ENCODE peak calls at places on chromosomes 5 and 9, in seven cellular contexts. D, U, B, Z, A, Y and X are unnamed samples.

GRCh38 chr9:101325053-101325452 is 59.8 kb downstream of the BAAT start:
- DNase-seq in D (no peak), A (no peak), U (no peak), B (no peak), Z (no peak), Y (no peak), X (no peak)

GRCh38 chr5:94968507-94969095 is 316.3 kb downstream of the MCTP1 start:
- DNase-seq in B (no peak), Z (no peak), A (no peak), D (no peak), U (peak; percentile 30), Y (no peak), X (no peak)

GRCh38 chr9:12702160-12702758 is 9.1 kb downstream of the TYRP1 start:
- DNase-seq in B (peak; percentile 19), A (no peak), Z (no peak), U (peak; percentile 37), D (peak; percentile 22), Y (no peak), X (no peak)

GRCh38 chr5:99651296-99651695 is 722.5 kb upstream of the CHD1 start:
- DNase-seq in Y (no peak), B (no peak), D (no peak), A (no peak), Z (no peak), U (no peak), X (no peak)

GRCh38 chr5:83048277-83048676 is 28.9 kb downstream of the TMEM167A start:
- DNase-seq in Y (no peak), A (no peak), Z (no peak), B (no peak), D (no peak), U (no peak), X (no peak)

GRCh38 chr9:33719581-33720374 is 75.6 kb upstream of the PRSS3 start:
- DNase-seq in D (no peak), U (peak; percentile 21), Z (no peak), Y (no peak), B (no peak), A (no peak), X (no peak)

GRCh38 chr5:71013575-71013974 is 11.6 kb downstream of the NAIP start:
- DNase-seq in B (no peak), Y (no peak), A (no peak), Z (no peak), U (no peak), D (no peak), X (no peak)

GRCh38 chr5:141003791-141004601 is 37.7 kb downstream of the PCDHAC2 start:
- DNase-seq in A (no peak), U (no peak), Y (no peak), B (no peak), Z (no peak), D (no peak), X (no peak)

GRCh38 chr9:130417602-130418001 is 27.2 kb upstream of the ASS1 start:
- DNase-seq in A (no peak), U (no peak), D (no peak), Y (no peak), B (no peak), Z (no peak), X (no peak)

GRCh38 chr5:146706321-146706972 is 172.1 kb downstream of the PPP2R2B start:
- DNase-seq in Y (no peak), D (no peak), B (no peak), Z (no peak), A (no peak), U (no peak), X (no peak)

GRCh38 chr5:141363952-141364660 is at the start of gene PCDHGA5:
- DNase-seq in B (no peak), D (peak; percentile 24), Y (no peak), A (no peak), U (no peak), Z (no peak), X (no peak)

GRCh38 chr5:137398175-137398574 is 101.0 kb downstream of the SPOCK1 start:
- DNase-seq in B (no peak), Z (no peak), Y (no peak), D (no peak), A (no peak), U (no peak), X (no peak)

GRCh38 chr9:116877072-116877471 is 190.0 kb downstream of the TRIM32 start:
- DNase-seq in A (no peak), Y (no peak), Z (no peak), B (no peak), U (no peak), D (no peak), X (no peak)

GRCh38 chr5:168270446-168270845 is 21.0 kb upstream of the WWC1 start:
- DNase-seq in A (no peak), U (no peak), B (no peak), Z (no peak), Y (no peak), D (no peak), X (no peak)

GRCh38 chr5:6649186-6649585 is 15.9 kb downstream of the SRD5A1 start:
- DNase-seq in Y (no peak), U (no peak), A (no peak), Z (no peak), B (no peak), D (no peak), X (no peak)

GRCh38 chr9:71036501-71036900 is 84.9 kb downstream of the TRPM3 start:
- DNase-seq in B (no peak), Y (no peak), D (no peak), A (no peak), U (no peak), Z (no peak), X (no peak)

GRCh38 chr9:120513825-120514598 is 66.0 kb downstream of the CDK5RAP2 start:
- DNase-seq in D (no peak), Z (no peak), U (no peak), B (no peak), A (no peak), Y (no peak), X (no peak)

GRCh38 chr9:77488439-77489126 is 159.5 kb downstream of the GNA14 start:
- DNase-seq in B (no peak), Y (no peak), U (no peak), D (no peak), Z (no peak), A (no peak), X (no peak)

GRCh38 chr5:156326718-156327259 is at the start of gene SGCD:
- DNase-seq in A (peak; percentile 62), D (peak; percentile 82), Y (peak; percentile 38), Z (peak; percentile 79), B (peak; percentile 53), U (peak; percentile 13), X (no peak)

GRCh38 chr5:33241826-33242225 is 198.9 kb upstream of the TARS1 start:
- DNase-seq in U (no peak), Z (no peak), Y (no peak), B (no peak), D (no peak), A (no peak), X (no peak)

GRCh38 chr5:174044451-174044850 is 1.1 kb upstream of the NSG2 start:
- DNase-seq in Y (no peak), U (no peak), A (no peak), B (no peak), D (no peak), Z (no peak), X (no peak)

GRCh38 chr5:132250547-132250946 is 6.9 kb upstream of the PDLIM4 start:
- DNase-seq in Y (no peak), D (no peak), U (no peak), A (no peak), Z (no peak), B (no peak), X (no peak)

GRCh38 chr5:172420215-172420934 is 34.0 kb downstream of the SH3PXD2B start:
- DNase-seq in B (peak; percentile 93), Y (peak; percentile 80), Z (peak; percentile 88), U (peak; percentile 93), D (peak; percentile 67), A (peak; percentile 81), X (peak; percentile 98)

GRCh38 chr5:138482645-138483044 is 17.4 kb downstream of the EGR1 start:
- DNase-seq in B (no peak), U (no peak), Z (no peak), Y (no peak), D (no peak), A (no peak), X (no peak)

GRCh38 chr9:94865599-94866456 is 139.3 kb downstream of the AOPEP start:
- DNase-seq in U (no peak), A (peak; percentile 55), B (peak; percentile 62), Y (no peak), Z (no peak), D (peak; percentile 52), X (no peak)

GRCh38 chr5:110441035-110441434 is 285.4 kb downstream of the TMEM232 start:
- DNase-seq in B (no peak), U (no peak), Z (no peak), D (no peak), A (no peak), Y (no peak), X (no peak)

GRCh38 chr9:99650187-99650874 is 171.4 kb upstream of the NR4A3 start:
- DNase-seq in U (no peak), A (no peak), Y (no peak), B (no peak), Z (no peak), D (no peak), X (no peak)

GRCh38 chr9:84438391-84438790 is 97.8 kb upstream of the SLC28A3 start:
- DNase-seq in Y (no peak), B (no peak), A (no peak), U (no peak), D (no peak), Z (no peak), X (no peak)

GRCh38 chr9:97809666-97810344 is 43.2 kb upstream of the FOXE1 start:
- DNase-seq in U (no peak), B (no peak), Z (no peak), Y (no peak), A (no peak), D (no peak), X (no peak)

GRCh38 chr9:112503170-112503569 is 16.5 kb downstream of the KIAA1958 start:
- DNase-seq in Z (no peak), A (no peak), D (no peak), B (no peak), Y (no peak), U (no peak), X (no peak)
- TF ChIP-seq POLR2A in Z (no peak), A (no peak), D (no peak), B (no peak), Y (no peak), U (no peak), X (no peak)

GRCh38 chr9:113594484-113595299 is 131.2 kb downstream of the RGS3 start:
- DNase-seq in Z (no peak), A (no peak), B (no peak), D (peak; percentile 66), U (no peak), Y (no peak), X (no peak)
- TF ChIP-seq POLR2A in Z (no peak), A (no peak), B (no peak), D (no peak), U (no peak), Y (no peak), X (no peak)

GRCh38 chr9:37027582-37028424 is 6.3 kb downstream of the PAX5 start:
- DNase-seq in Y (peak; percentile 30), B (peak; percentile 32), Z (peak; percentile 79), A (peak; percentile 42), U (peak; percentile 97), D (peak; percentile 89), X (no peak)
- TF ChIP-seq POLR2A in Y (no peak), B (no peak), Z (no peak), A (no peak), U (no peak), D (no peak), X (no peak)

DNA sequence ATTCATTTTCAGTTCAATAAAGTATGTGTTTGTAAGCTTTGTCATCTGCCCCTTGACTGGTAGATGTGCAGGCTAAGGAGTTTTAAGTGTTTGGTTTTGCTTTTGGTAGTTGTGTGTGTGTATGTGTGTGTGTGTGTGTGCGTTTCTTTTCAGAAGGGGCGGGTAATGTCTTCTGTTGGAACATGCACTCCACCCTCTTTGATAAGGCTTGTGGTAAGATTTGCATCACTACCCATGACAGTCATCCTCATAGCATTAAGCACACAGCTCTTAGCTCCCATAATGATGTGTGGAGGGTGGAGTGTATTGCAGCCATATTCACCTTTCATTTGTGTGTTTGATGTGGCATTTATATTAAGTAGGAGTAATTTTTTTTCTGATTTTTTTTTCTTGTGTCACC is 92.0 kb upstream of the FSD1L start:
- DNase-seq in B (no peak), Y (no peak), U (no peak), A (no peak), D (no peak), Z (no peak), X (no peak)
- TF ChIP-seq POLR2A in B (no peak), Y (no peak), U (no peak), A (no peak), D (no peak), Z (no peak), X (no peak)